ENCODE peak calls at places on chromosomes 16 and 17, in six cellular contexts. P is RWPE2, B is upper lobe of right lung, C is GM23338, H is PC-3, S is small intestine. J is an unnamed sample.
A peak's percentile ranks its signal among the peaks of the same experiment; 100 is the strongest.

GRCh38 chr17:19254651-19255050 is 17.5 kb downstream of the EPN2 start:
- DNase-seq in P (no peak), B (no peak), S (no peak), H (no peak), C (no peak), J (no peak)

GRCh38 chr17:77312786-77313599 is 172.2 kb downstream of the SEC14L1 start:
- DNase-seq in S (peak; percentile 74), B (no peak), H (no peak), P (peak; percentile 67), C (no peak), J (peak; percentile 94)

GRCh38 chr17:2111691-2112090 is 56.8 kb downstream of the HIC1 start:
- DNase-seq in C (no peak), P (no peak), H (peak; percentile 88), S (no peak), B (no peak), J (no peak)

GRCh38 chr17:71900830-71901229 is 220.0 kb upstream of the SOX9 start:
- DNase-seq in H (peak; percentile 98), S (no peak), P (peak; percentile 91), B (no peak), C (no peak), J (no peak)

GRCh38 chr17:42365136-42365535 is 23.1 kb downstream of the STAT3 start:
- DNase-seq in C (no peak), P (no peak), H (no peak), B (no peak), S (no peak), J (no peak)

GRCh38 chr17:76540381-76541300 is 797 bp downstream of the PRCD start:
- DNase-seq in S (peak; percentile 92), C (peak; percentile 99), H (peak; percentile 90), B (peak; percentile 92), P (peak; percentile 95), J (peak; percentile 97)

GRCh38 chr17:33297643-33298042 is 4.5 kb upstream of the ASIC2 start:
- DNase-seq in S (no peak), C (no peak), P (no peak), B (no peak), H (no peak), J (no peak)

GRCh38 chr17:68612228-68612922 is 11.2 kb upstream of the FAM20A start:
- DNase-seq in B (no peak), C (no peak), H (no peak), S (no peak), P (no peak), J (no peak)

GRCh38 chr17:82202981-82203380 is 9.7 kb downstream of the CCDC57 start:
- DNase-seq in H (no peak), C (no peak), S (no peak), P (no peak), B (no peak), J (no peak)

GRCh38 chr16:84475643-84476240 is 28.7 kb downstream of the MEAK7 start:
- DNase-seq in B (peak; percentile 42), H (peak; percentile 5), S (no peak), C (no peak), P (no peak), J (no peak)

GRCh38 chr17:17708301-17708700 is 27.0 kb downstream of the RAI1 start:
- DNase-seq in P (no peak), S (peak; percentile 32), C (no peak), B (no peak), H (no peak), J (no peak)

GRCh38 chr17:57911834-57912673 is 43.2 kb downstream of the CUEDC1 start:
- DNase-seq in H (peak; percentile 95), B (peak; percentile 89), P (no peak), S (peak; percentile 87), C (peak; percentile 41), J (peak; percentile 96)

GRCh38 chr16:9596788-9597187 is 505.3 kb downstream of the HAPSTR1 start:
- DNase-seq in P (no peak), B (no peak), C (no peak), H (no peak), S (no peak), J (no peak)

GRCh38 chr17:40607641-40608040 is 40.0 kb downstream of the SMARCE1 start:
- DNase-seq in C (no peak), P (no peak), B (no peak), H (no peak), S (no peak), J (no peak)

GRCh38 chr17:40608061-40608581 is 39.5 kb downstream of the SMARCE1 start:
- DNase-seq in C (no peak), S (no peak), H (no peak), P (no peak), B (no peak), J (no peak)

GRCh38 chr17:40605301-40605700 is 40.0 kb upstream of the CCR7 start:
- DNase-seq in P (no peak), H (no peak), B (no peak), C (no peak), S (no peak), J (no peak)

GRCh38 chr17:40604327-40605080 is 39.2 kb upstream of the CCR7 start:
- DNase-seq in S (no peak), H (no peak), P (no peak), C (no peak), B (no peak), J (no peak)

DNA sequence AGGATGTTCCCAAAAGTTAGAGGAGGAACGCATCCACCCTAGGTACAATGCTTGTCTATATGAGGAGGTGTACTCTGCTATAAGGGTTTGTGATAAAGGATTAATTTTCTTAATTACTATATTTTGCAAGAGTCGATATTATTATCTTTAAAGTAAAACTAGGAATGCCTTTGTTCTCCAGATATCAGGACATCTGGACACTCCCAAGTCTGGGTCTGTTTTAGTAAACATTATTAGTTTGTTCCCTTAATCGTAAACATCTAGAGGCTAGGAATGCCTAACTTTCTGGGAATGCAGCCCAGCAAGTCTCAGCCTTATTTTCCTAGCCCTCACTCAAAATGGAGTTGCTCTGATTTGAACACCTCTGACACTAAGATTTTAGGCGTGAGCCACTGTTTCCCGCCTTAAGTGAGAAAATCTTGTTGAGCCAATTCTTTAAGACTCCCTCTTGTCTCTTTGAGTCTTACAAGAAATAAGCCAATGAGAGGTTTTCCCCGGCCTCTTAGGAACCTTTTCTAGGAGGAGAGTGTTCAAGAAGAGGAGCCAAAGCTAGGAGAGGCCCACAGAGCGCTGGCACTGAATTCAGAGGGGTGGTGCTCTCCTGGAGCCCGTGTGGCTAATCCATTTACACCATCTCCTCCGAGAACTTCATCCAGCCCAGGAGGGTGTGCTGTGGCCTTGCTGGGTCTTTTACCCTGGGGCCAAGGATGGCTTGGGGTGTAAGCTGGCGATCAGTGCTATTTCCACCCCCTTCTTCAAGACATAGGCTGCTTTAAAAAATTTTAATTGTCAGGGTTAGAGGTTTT is 40.9 kb downstream of the SMARCE1 start:
- DNase-seq in S (no peak), B (no peak), P (no peak), H (no peak), C (no peak), J (no peak)
- H3K27ac ChIP-seq in S (peak overlapping the region; percentile 71), B (peak overlapping the region; percentile 12), P (no peak overlapping the region), H (no peak overlapping the region), C (no peak overlapping the region), J (no peak overlapping the region)

DNA sequence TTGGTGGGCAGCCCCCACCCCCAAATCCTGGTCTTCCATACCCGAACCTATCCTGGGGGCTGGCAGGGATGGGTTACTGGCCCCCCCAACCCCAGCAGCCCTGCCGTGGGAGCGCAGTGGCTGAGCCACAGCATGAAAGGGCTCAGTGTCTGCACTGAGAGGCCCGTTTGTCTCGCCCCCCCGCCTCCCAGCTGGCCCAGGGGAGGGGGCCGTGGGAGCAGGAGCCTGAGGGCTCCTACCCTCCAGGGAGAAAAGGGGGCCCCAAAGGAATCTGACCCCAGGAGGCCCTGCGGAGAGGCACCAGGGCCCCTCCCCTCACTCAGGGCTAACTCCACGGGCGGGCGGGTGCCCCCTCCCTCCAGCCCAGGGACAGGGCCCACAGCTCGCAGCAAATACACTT is 7.6 kb downstream of the CASKIN2 start:
- DNase-seq in S (no peak), P (no peak), H (no peak), C (no peak), B (no peak), J (no peak)
- H3K4me3 ChIP-seq in S (no peak overlapping the region), P (no peak overlapping the region), H (no peak overlapping the region), C (no peak overlapping the region), B (no peak overlapping the region), J (no peak overlapping the region)

DNA sequence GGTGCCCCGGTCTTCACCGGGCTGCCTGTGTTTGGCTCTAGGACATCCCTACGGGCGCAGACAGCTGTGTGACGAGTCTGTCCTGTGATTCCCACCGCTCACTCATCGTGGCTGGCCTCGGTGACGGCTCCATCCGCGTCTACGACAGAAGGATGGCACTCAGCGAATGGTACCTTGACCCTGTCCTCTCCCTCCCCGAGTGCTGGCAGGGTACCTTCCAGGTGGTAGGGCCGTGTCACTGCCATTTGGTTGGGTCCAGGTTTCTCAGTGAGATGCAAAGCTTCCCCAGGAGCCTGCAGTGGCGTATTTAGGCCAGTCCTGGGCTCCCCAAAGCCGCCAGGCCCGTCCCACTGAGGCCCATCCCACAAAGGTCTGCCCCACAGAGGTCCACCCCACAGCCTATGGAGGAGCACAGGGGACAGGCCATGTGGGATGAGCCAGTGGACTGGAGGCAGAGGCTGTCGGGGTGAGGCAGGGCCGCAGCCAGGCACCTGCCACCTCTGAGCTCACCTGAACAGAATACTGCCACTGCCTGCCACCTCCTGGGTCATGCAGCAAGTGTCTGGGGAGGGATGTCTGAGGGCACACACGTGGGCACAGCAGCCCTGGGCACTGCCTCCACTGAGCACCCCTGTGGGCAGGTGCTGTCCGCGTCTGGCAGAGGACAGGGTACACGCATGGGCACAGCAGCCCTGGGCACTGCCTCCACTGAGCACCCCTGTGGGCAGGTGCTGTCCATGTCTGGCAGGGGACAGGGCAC is 31.4 kb upstream of the CHMP6 start:
- DNase-seq in C (no peak), S (no peak), P (no peak), H (no peak), B (no peak), J (peak; percentile 42)
- H3K27ac ChIP-seq in C (no peak overlapping the region), S (peak overlapping the region; percentile 12), P (no peak overlapping the region), H (no peak overlapping the region), B (peak overlapping the region; percentile 30), J (peak overlapping the region; percentile 72)

GRCh38 chr17:13600475-13601316 is 1.0 kb downstream of the HS3ST3A1 start:
- DNase-seq in B (no peak), C (peak; percentile 47), H (no peak), S (no peak), P (no peak), J (peak; percentile 47)
- H3K4me3 ChIP-seq in B (peak overlapping the region; percentile 45), C (peak overlapping the region; percentile 72), H (peak overlapping the region; percentile 71), S (peak overlapping the region; percentile 7), P (peak overlapping the region; percentile 71), J (peak overlapping the region; percentile 29)

DNA sequence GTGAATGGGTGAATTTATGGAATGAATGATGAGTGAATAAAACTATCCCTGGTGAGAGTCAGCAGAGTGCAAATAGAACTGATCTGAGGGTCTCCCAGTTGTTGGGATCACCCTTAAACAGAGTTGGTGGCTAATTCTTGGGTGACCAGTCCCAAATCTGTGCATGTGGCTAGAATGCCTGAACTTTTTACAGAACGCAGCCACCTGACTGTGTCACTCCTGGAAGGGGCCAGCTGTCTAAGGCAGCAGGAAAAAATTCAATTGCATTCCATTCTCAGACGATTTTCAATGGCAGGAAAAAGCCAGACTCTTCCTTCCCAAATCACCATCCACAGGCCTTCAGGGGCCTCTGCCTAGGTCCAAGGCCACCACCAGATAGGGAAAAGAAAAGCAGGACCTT is 43.5 kb downstream of the BEAN1 start:
- DNase-seq in B (no peak), H (no peak), C (no peak), S (no peak), P (no peak), J (no peak)
- H3K27ac ChIP-seq in B (no peak overlapping the region), H (no peak overlapping the region), C (no peak overlapping the region), S (no peak overlapping the region), P (no peak overlapping the region), J (no peak overlapping the region)

DNA sequence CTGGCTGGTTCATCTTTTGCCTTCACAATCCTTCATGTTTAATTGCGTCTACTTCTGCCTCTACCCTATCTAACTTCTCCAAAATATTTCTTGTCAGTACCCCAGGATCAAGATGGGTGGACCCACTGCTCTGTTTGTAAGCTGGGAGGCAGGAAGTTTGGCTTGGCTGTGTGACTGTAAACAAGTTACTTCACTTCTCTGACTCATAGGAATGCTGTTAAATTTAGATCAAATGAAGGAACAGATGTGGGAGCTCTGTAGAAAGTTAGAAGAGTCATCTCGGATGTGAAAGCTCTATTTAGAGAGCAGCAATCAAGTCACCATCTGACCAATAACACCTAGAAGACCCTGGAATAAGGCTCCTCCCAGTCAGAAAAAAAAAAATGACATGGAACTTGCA is 55.2 kb upstream of the MRTFB start:
- DNase-seq in P (no peak), C (no peak), S (peak; percentile 10), B (no peak), H (peak; percentile 65), J (no peak)
- H3K4me3 ChIP-seq in P (no peak overlapping the region), C (no peak overlapping the region), S (no peak overlapping the region), B (peak overlapping the region; percentile 33), H (no peak overlapping the region), J (peak overlapping the region; percentile 40)

J was measured in right cardiac atrium.